ENCODE peak calls at places on chromosomes 16 and 17, in five cellular contexts. T, J, R, X and F are unnamed samples.

GRCh38 chr16:30378236-30379164 is 3.9 kb downstream of the SEPTIN1 start:
- DNase-seq in J (peak), X (peak), R (peak), T (peak), F (peak)

GRCh38 chr16:66933776-66934137 is 445 bp downstream of the CIAO2B start:
- DNase-seq in T (peak), X (no peak), J (no peak), R (no peak), F (no peak)

GRCh38 chr16:83975646-83976260 is 7.7 kb downstream of the NECAB2 start:
- DNase-seq in T (no peak), R (no peak), X (no peak), J (no peak), F (no peak)

GRCh38 chr16:11219188-11219587 is 36.8 kb downstream of the SOCS1 start:
- DNase-seq in X (no peak), R (no peak), T (no peak), J (no peak), F (peak)

GRCh38 chr16:86380045-86380444 is 130.3 kb upstream of the FOXF1 start:
- DNase-seq in T (no peak), J (no peak), R (no peak), X (no peak), F (no peak)

GRCh38 chr16:4176794-4177438 is 60.7 kb upstream of the ADCY9 start:
- DNase-seq in X (peak), R (peak), J (no peak), T (no peak), F (peak)

GRCh38 chr16:85156869-85157268 is 44.6 kb upstream of the CIBAR2 start:
- DNase-seq in J (no peak), T (no peak), R (no peak), X (no peak), F (no peak)

GRCh38 chr17:80937501-80938356 is 53.9 kb upstream of the CHMP6 start:
- DNase-seq in R (no peak), J (no peak), X (no peak), T (no peak), F (peak)

GRCh38 chr17:79038545-79039135 is 14.7 kb downstream of the C1QTNF1 start:
- DNase-seq in J (no peak), T (no peak), X (peak), R (no peak), F (no peak)

GRCh38 chr17:7293821-7294613 is 422 bp downstream of the YBX2 start:
- DNase-seq in R (no peak), T (no peak), X (no peak), J (no peak), F (peak)

GRCh38 chr17:29617125-29617480 is 5.6 kb downstream of the CORO6 start:
- DNase-seq in T (peak), X (peak), R (peak), J (peak), F (peak)

GRCh38 chr16:71430744-71431143 is 11.1 kb downstream of the TLE7 start:
- DNase-seq in X (no peak), R (no peak), J (no peak), T (no peak), F (no peak)

GRCh38 chr17:62672957-62673356 is 45.5 kb downstream of the MRC2 start:
- DNase-seq in R (no peak), J (no peak), X (no peak), T (no peak), F (no peak)

GRCh38 chr17:51703364-51704341 is 443.3 kb downstream of the UTP18 start:
- DNase-seq in R (peak), T (no peak), J (no peak), X (no peak), F (no peak)

GRCh38 chr16:77974883-77975282 is 47.5 kb upstream of the CLEC3A start:
- DNase-seq in J (no peak), X (peak), R (no peak), T (no peak), F (peak)

GRCh38 chr17:82243648-82244412 is 15.0 kb downstream of the SLC16A3 start:
- DNase-seq in J (no peak), X (no peak), T (no peak), R (no peak), F (no peak)

GRCh38 chr16:53071748-53072301 is 17.0 kb downstream of the CHD9 start:
- DNase-seq in X (peak), J (no peak), T (no peak), R (no peak), F (no peak)

GRCh38 chr17:58043221-58044181 is 36.5 kb upstream of the SRSF1 start:
- DNase-seq in R (no peak), T (no peak), X (no peak), J (no peak), F (no peak)

GRCh38 chr16:8854298-8854948 is 14.4 kb downstream of the CARHSP1 start:
- DNase-seq in J (no peak), R (no peak), X (no peak), T (no peak), F (no peak)

GRCh38 chr17:44761932-44762810 is 3.4 kb downstream of the ADAM11 start:
- DNase-seq in X (no peak), T (no peak), R (no peak), J (no peak), F (no peak)

GRCh38 chr16:72875291-72876036 is 172.5 kb downstream of the ZFHX3 start:
- DNase-seq in R (no peak), X (no peak), T (no peak), J (no peak), F (peak)

GRCh38 chr17:44167181-44167861 is 3.2 kb upstream of the ASB16 start:
- DNase-seq in T (no peak), J (no peak), R (no peak), X (no peak), F (no peak)

GRCh38 chr17:50325906-50326305 is 20.0 kb upstream of the XYLT2 start:
- DNase-seq in T (no peak), J (no peak), R (no peak), X (no peak), F (no peak)

GRCh38 chr16:69108069-69108904 is 2.8 kb downstream of the HAS3 start:
- DNase-seq in X (no peak), J (no peak), T (no peak), R (no peak), F (no peak)

GRCh38 chr16:20515580-20516179 is 60.5 kb downstream of the ACSM2B start:
- DNase-seq in R (no peak), T (no peak), X (no peak), J (no peak), F (no peak)

GRCh38 chr16:17273142-17273561 is 197.6 kb downstream of the XYLT1 start:
- DNase-seq in R (peak), T (peak), X (peak), J (no peak), F (peak)

GRCh38 chr17:58416937-58417299 is 416 bp downstream of the RNF43 start:
- DNase-seq in R (no peak), T (no peak), J (no peak), X (no peak), F (no peak)

GRCh38 chr17:32899240-32900013 is 22.5 kb upstream of the MYO1D start:
- DNase-seq in R (no peak), T (no peak), J (no peak), X (no peak), F (no peak)

GRCh38 chr16:12530291-12530690 is 273.4 kb downstream of the CPPED1 start:
- DNase-seq in T (no peak), R (no peak), X (no peak), J (no peak), F (no peak)

GRCh38 chr16:67283826-67284555 is 4.7 kb downstream of the PLEKHG4 start:
- DNase-seq in J (no peak), R (no peak), X (no peak), T (no peak), F (no peak)

GRCh38 chr16:76650579-76650978 is 373.4 kb downstream of the CNTNAP4 start:
- DNase-seq in T (no peak), R (peak), X (no peak), J (no peak), F (no peak)

GRCh38 chr16:1688807-1689560 is 10.9 kb downstream of the JPT2 start:
- DNase-seq in J (no peak), T (no peak), R (no peak), X (peak), F (no peak)

GRCh38 chr17:83010323-83011200 is 68.8 kb upstream of the METRNL start:
- DNase-seq in T (no peak), R (no peak), J (no peak), X (peak), F (no peak)

GRCh38 chr16:82037666-82038065 is 2.6 kb downstream of the HSD17B2 start:
- DNase-seq in J (no peak), T (no peak), R (no peak), X (peak), F (no peak)

GRCh38 chr17:74206332-74206818 is 2.9 kb downstream of the RPL38 start:
- DNase-seq in J (no peak), R (no peak), T (no peak), X (no peak), F (no peak)

GRCh38 chr17:4920351-4921048 is 11.6 kb upstream of the GP1BA start:
- DNase-seq in T (no peak), X (no peak), R (no peak), J (no peak), F (peak)